ENCODE peak calls at places on chromosomes 6 and 20, in six cellular contexts. K, W, O, S, P and H are unnamed samples.

GRCh38 chr6:166586424-166587156 is at the start of gene RAMACL:
- DNase-seq in P (peak; percentile 65), K (no peak), O (peak; percentile 8), S (no peak), W (no peak), H (no peak)

GRCh38 chr20:15236812-15237211 is 899.4 kb upstream of the FLRT3 start:
- DNase-seq in K (peak; percentile 23), O (peak; percentile 13), W (no peak), S (peak; percentile 73), P (peak; percentile 60), H (no peak)

GRCh38 chr6:4320860-4321259 is 185.5 kb upstream of the ECI2 start:
- DNase-seq in S (no peak), O (no peak), P (no peak), W (no peak), K (peak; percentile 98), H (no peak)

GRCh38 chr20:61891916-61892649 is 173.6 kb downstream of the TAF4 start:
- DNase-seq in S (no peak), W (no peak), P (no peak), O (no peak), K (no peak), H (no peak)

GRCh38 chr6:2725999-2726567 is 24.6 kb downstream of the MYLK4 start:
- DNase-seq in K (peak; percentile 73), P (no peak), S (peak; percentile 58), O (no peak), W (no peak), H (no peak)

GRCh38 chr6:158924499-158925455 is 75.2 kb downstream of the RSPH3 start:
- DNase-seq in W (no peak), P (no peak), K (no peak), O (no peak), S (no peak), H (no peak)

GRCh38 chr6:21748343-21749063 is 155.0 kb downstream of the SOX4 start:
- DNase-seq in O (peak; percentile 13), S (no peak), K (peak; percentile 52), W (no peak), P (no peak), H (peak; percentile 78)

GRCh38 chr20:47137231-47137865 is 219.2 kb downstream of the ZMYND8 start:
- DNase-seq in P (no peak), S (no peak), K (no peak), W (no peak), O (no peak), H (no peak)

GRCh38 chr6:151796842-151797530 is 10.5 kb upstream of the ESR1 start:
- DNase-seq in K (peak; percentile 72), O (no peak), W (no peak), P (no peak), S (no peak), H (no peak)

GRCh38 chr6:23611776-23612381 is 514.1 kb upstream of the NRSN1 start:
- DNase-seq in P (no peak), S (peak; percentile 1), W (no peak), K (no peak), O (no peak), H (no peak)

GRCh38 chr20:31770243-31770642 is 31.2 kb downstream of the TPX2 start:
- DNase-seq in S (no peak), P (no peak), O (no peak), W (no peak), K (no peak), H (no peak)

GRCh38 chr6:48061630-48062029 is 49.4 kb downstream of the PTCHD4 start:
- DNase-seq in P (no peak), O (no peak), K (peak; percentile 26), W (no peak), S (no peak), H (no peak)

GRCh38 chr6:22737331-22737730 is 168.0 kb downstream of the HDGFL1 start:
- DNase-seq in O (peak; percentile 19), P (peak; percentile 67), W (no peak), S (peak; percentile 86), K (peak; percentile 70), H (peak; percentile 34)

GRCh38 chr6:148457137-148457842 is 114.7 kb downstream of the SASH1 start:
- DNase-seq in P (no peak), K (no peak), O (no peak), S (no peak), W (no peak), H (no peak)

GRCh38 chr6:145498425-145498824 is 236.9 kb downstream of the EPM2A start:
- DNase-seq in S (no peak), K (no peak), P (no peak), O (no peak), W (no peak), H (no peak)

GRCh38 chr6:157763129-157763893 is 59.7 kb upstream of the SNX9 start:
- DNase-seq in K (peak; percentile 79), O (peak; percentile 82), S (peak; percentile 92), P (peak; percentile 79), W (no peak), H (peak; percentile 88)

GRCh38 chr20:17617868-17618672 is 48.2 kb downstream of the DSTN start:
- DNase-seq in K (no peak), O (no peak), W (peak; percentile 11), P (peak; percentile 7), S (no peak), H (no peak)

GRCh38 chr6:87053312-87053711 is 41.6 kb downstream of the CGA start:
- DNase-seq in K (no peak), O (no peak), P (no peak), W (no peak), S (no peak), H (no peak)

GRCh38 chr20:50308513-50309279 is 118.1 kb downstream of the CEBPB start:
- DNase-seq in W (no peak), S (peak; percentile 77), P (peak; percentile 45), K (peak; percentile 99), O (peak; percentile 80), H (peak; percentile 60)